ENCODE peak calls at places on chromosomes 2 and 18, in nine cellular contexts. Q is neural progenitor cell, Y is psoas muscle, O is brain microvascular endothelial cell, C is ovary, L is K562, J is astrocyte, P is AG04450, X is heart left ventricle. R is an unnamed sample.

GRCh38 chr2:198441876-198442275 is 637.5 kb downstream of the PLCL1 start:
- DNase-seq in Q (no peak), Y (no peak), O (no peak), C (no peak), L (no peak), J (peak; percentile 51), P (no peak), X (no peak), R (peak; percentile 41)

GRCh38 chr18:62332964-62333695 is 8.0 kb downstream of the TNFRSF11A start:
- DNase-seq in Q (no peak), Y (no peak), O (no peak), C (no peak), L (no peak), J (no peak), P (no peak), X (no peak), R (no peak)

GRCh38 chr18:9575558-9575957 is 38.8 kb downstream of the PPP4R1 start:
- DNase-seq in Q (peak; percentile 73), Y (peak; percentile 37), O (peak; percentile 95), C (peak; percentile 50), L (peak; percentile 77), J (peak; percentile 91), P (peak; percentile 96), X (peak; percentile 82), R (peak; percentile 54)

GRCh38 chr18:48735070-48735676 is 196.3 kb downstream of the CTIF start:
- DNase-seq in Q (peak; percentile 35), Y (no peak), O (no peak), C (no peak), L (no peak), J (peak; percentile 54), P (no peak), X (no peak), R (peak; percentile 26)

GRCh38 chr2:135174049-135174801 is 122.1 kb downstream of the RAB3GAP1 start:
- DNase-seq in Q (no peak), Y (no peak), O (no peak), C (no peak), L (no peak), J (no peak), P (no peak), X (no peak), R (no peak)

GRCh38 chr2:237909801-237910475 is 50.5 kb downstream of the RAMP1 start:
- DNase-seq in Q (no peak), Y (no peak), O (no peak), C (peak; percentile 18), L (no peak), J (no peak), P (no peak), X (no peak), R (no peak)

GRCh38 chr18:43115076-43116035 is at the start of gene RIT2:
- DNase-seq in Q (no peak), Y (no peak), O (no peak), C (no peak), L (no peak), J (no peak), P (no peak), X (no peak), R (no peak)

GRCh38 chr2:60533114-60534033 is 20.1 kb downstream of the BCL11A start:
- DNase-seq in Q (no peak), Y (no peak), O (no peak), C (no peak), L (no peak), J (peak; percentile 75), P (peak; percentile 86), X (no peak), R (no peak)

GRCh38 chr2:119201815-119202214 is 21.8 kb upstream of the STEAP3 start:
- DNase-seq in Q (no peak), Y (no peak), O (no peak), C (no peak), L (no peak), J (no peak), P (no peak), X (no peak), R (no peak)

GRCh38 chr2:88450186-88450585 is 2.3 kb downstream of the FOXI3 start:
- DNase-seq in Q (no peak), Y (no peak), O (no peak), C (no peak), L (no peak), J (no peak), P (no peak), X (no peak), R (no peak)

GRCh38 chr2:143452817-143453462 is 323.7 kb downstream of the ARHGAP15 start:
- DNase-seq in Q (no peak), Y (no peak), O (no peak), C (no peak), L (no peak), J (no peak), P (no peak), X (no peak), R (no peak)

GRCh38 chr2:205678743-205679142 is 3.6 kb upstream of the NRP2 start:
- DNase-seq in Q (no peak), Y (no peak), O (no peak), C (no peak), L (no peak), J (no peak), P (no peak), X (no peak), R (peak; percentile 97)

GRCh38 chr2:234979204-234980167 is 27.7 kb downstream of the SH3BP4 start:
- DNase-seq in Q (no peak), Y (no peak), O (no peak), C (no peak), L (no peak), J (no peak), P (no peak), X (no peak), R (no peak)

GRCh38 chr2:43294973-43295603 is 68.7 kb upstream of the ZFP36L2 start:
- DNase-seq in Q (no peak), Y (no peak), O (no peak), C (no peak), L (no peak), J (no peak), P (no peak), X (no peak), R (no peak)

GRCh38 chr2:137797630-137798029 is 166.6 kb upstream of the HNMT start:
- DNase-seq in Q (no peak), Y (no peak), O (no peak), C (no peak), L (no peak), J (no peak), P (no peak), X (no peak), R (no peak)

GRCh38 chr18:61127714-61128485 is 205.3 kb upstream of the CDH20 start:
- DNase-seq in Q (no peak), Y (no peak), O (no peak), C (no peak), L (no peak), J (no peak), P (no peak), X (no peak), R (no peak)

GRCh38 chr2:240434728-240435456 is 571 bp upstream of the GPC1 start:
- DNase-seq in Q (peak; percentile 96), Y (peak; percentile 96), O (peak; percentile 77), C (peak; percentile 98), L (peak; percentile 93), J (peak; percentile 79), P (peak; percentile 76), X (peak; percentile 95), R (peak; percentile 75)

GRCh38 chr2:43224131-43224570 is 2.3 kb downstream of the ZFP36L2 start:
- DNase-seq in Q (peak; percentile 91), Y (peak; percentile 74), O (peak; percentile 55), C (peak; percentile 76), L (peak; percentile 55), J (peak; percentile 49), P (no peak), X (peak; percentile 78), R (no peak)

DNA sequence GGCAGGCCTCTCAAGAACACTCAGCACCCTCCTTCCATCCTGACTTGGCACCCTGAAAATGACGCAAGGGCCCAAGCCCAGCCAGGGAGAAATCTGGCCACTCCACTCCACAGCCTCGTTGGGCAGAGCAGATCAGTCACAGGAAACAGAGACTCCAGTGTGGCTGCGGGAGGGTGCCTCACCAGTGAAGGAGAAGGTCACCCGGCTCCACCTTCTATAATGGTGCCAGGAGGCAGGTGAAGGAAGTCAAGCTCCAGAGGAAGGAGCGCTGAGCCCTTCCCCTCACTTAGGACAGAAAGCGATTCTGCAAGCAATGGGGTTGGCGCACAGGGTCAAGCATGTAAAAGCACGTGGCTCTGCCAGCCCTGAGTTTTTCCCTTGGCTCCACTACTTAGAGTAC is 35.3 kb downstream of the CRACDL start:
- DNase-seq in Q (no peak), Y (no peak), O (no peak), C (no peak), L (no peak), J (no peak), P (no peak), X (no peak), R (no peak)
- H3K27me3 ChIP-seq in Q (no peaks in the 10 kb centered on the region), Y (no peaks in the 10 kb centered on the region), O (no peaks in the 10 kb centered on the region), C (no peaks in the 10 kb centered on the region), L (peaks cover 66% of the 10 kb centered on the region), J (no peaks in the 10 kb centered on the region), P (peaks cover 7% of the 10 kb centered on the region), X (no peaks in the 10 kb centered on the region), R (no peaks in the 10 kb centered on the region)

GRCh38 chr2:99481941-99482340 is 7.9 kb downstream of the REV1 start:
- DNase-seq in Q (no peak), Y (no peak), O (no peak), C (no peak), L (no peak), J (no peak), P (no peak), X (no peak), R (peak; percentile 54)
- H3K27ac ChIP-seq in Q (no peak overlapping the region), Y (no peak overlapping the region), O (no peak overlapping the region), C (no peak overlapping the region), L (no peak overlapping the region), J (no peak overlapping the region), P (no peak overlapping the region), X (no peak overlapping the region), R (peak overlapping the region; percentile 12)

GRCh38 chr2:170714156-170715061 is 728 bp upstream of the SP5 start:
- DNase-seq in Q (peak; percentile 74), Y (peak; percentile 25), O (no peak), C (peak; percentile 45), L (peak; percentile 95), J (no peak), P (no peak), X (no peak), R (no peak)
- TF ChIP-seq CTCF in Q (no peak), Y (no peak), O (no peak), C (no peak), L (no peak), J (no peak), P (no peak), X (no peak), R (no peak)

GRCh38 chr2:41958775-41959174 is 89.0 kb upstream of the PKDCC start:
- DNase-seq in Q (no peak), Y (no peak), O (no peak), C (no peak), L (no peak), J (peak; percentile 38), P (no peak), X (no peak), R (no peak)

GRCh38 chr2:41950440-41950960 is 97.3 kb upstream of the PKDCC start:
- DNase-seq in Q (peak; percentile 34), Y (no peak), O (no peak), C (no peak), L (no peak), J (no peak), P (no peak), X (no peak), R (no peak)

GRCh38 chr2:41955641-41956040 is 92.2 kb upstream of the PKDCC start:
- DNase-seq in Q (no peak), Y (no peak), O (no peak), C (no peak), L (no peak), J (no peak), P (no peak), X (no peak), R (no peak)

GRCh38 chr2:41957431-41957830 is 90.4 kb upstream of the PKDCC start:
- DNase-seq in Q (no peak), Y (no peak), O (no peak), C (no peak), L (no peak), J (no peak), P (no peak), X (no peak), R (no peak)

GRCh38 chr2:41954304-41955291 is 93.2 kb upstream of the PKDCC start:
- DNase-seq in Q (no peak), Y (no peak), O (no peak), C (no peak), L (no peak), J (no peak), P (no peak), X (no peak), R (no peak)
- H3K27me3 ChIP-seq in Q (no peaks in the 10 kb centered on the region), Y (no peaks in the 10 kb centered on the region), O (no peaks in the 10 kb centered on the region), C (no peaks in the 10 kb centered on the region), L (peaks cover 8% of the 10 kb centered on the region), J (peaks cover 7% of the 10 kb centered on the region), P (peaks cover 15% of the 10 kb centered on the region), X (no peaks in the 10 kb centered on the region), R (peaks cover 23% of the 10 kb centered on the region)